ENCODE peak calls at places on chromosomes 7 and 10, in five cellular contexts. C is GM23338, I is suprapubic skin, M is esophagus muscularis mucosa, G is stomach. J is an unnamed sample.

GRCh38 chr10:73910401-73910763 is 550 bp upstream of the PLAU start:
- DNase-seq in C (no peak), I (no peak), M (no peak), G (no peak), J (no peak)

GRCh38 chr10:72784551-72785421 is 92.8 kb downstream of the MCU start:
- DNase-seq in C (peak), I (no peak), M (no peak), G (no peak), J (peak)

GRCh38 chr10:52027055-52027454 is 287.0 kb upstream of the DKK1 start:
- DNase-seq in C (no peak), I (no peak), M (no peak), G (no peak), J (no peak)

GRCh38 chr7:143408686-143409551 is at the start of gene EPHA1:
- DNase-seq in C (peak), I (no peak), M (no peak), G (peak), J (peak)

GRCh38 chr7:47271749-47272148 is 310.2 kb downstream of the TNS3 start:
- DNase-seq in C (no peak), I (no peak), M (no peak), G (no peak), J (no peak)

GRCh38 chr7:123824754-123825067 is 20.3 kb upstream of the HYAL4 start:
- DNase-seq in C (no peak), I (no peak), M (no peak), G (no peak), J (peak)

GRCh38 chr10:133276435-133277201 is at the start of gene ADAM8:
- DNase-seq in C (peak), I (no peak), M (no peak), G (peak), J (no peak)

GRCh38 chr7:105808703-105809590 is 67.5 kb downstream of the ATXN7L1 start:
- DNase-seq in C (no peak), I (no peak), M (no peak), G (peak), J (no peak)

GRCh38 chr7:22725585-22725984 is 1.4 kb upstream of the IL6 start:
- DNase-seq in C (peak), I (no peak), M (no peak), G (no peak), J (no peak)

GRCh38 chr10:49831352-49832040 is 69.4 kb upstream of the OGDHL start:
- DNase-seq in C (peak), I (no peak), M (no peak), G (no peak), J (no peak)

GRCh38 chr7:91787923-91788322 is 92.6 kb downstream of the MTERF1 start:
- DNase-seq in C (no peak), I (no peak), M (no peak), G (no peak), J (no peak)

GRCh38 chr10:93300981-93301380 is 181.2 kb downstream of the MYOF start:
- DNase-seq in C (no peak), I (no peak), M (no peak), G (no peak), J (no peak)

GRCh38 chr10:122725768-122726167 is 26.1 kb upstream of the C10orf120 start:
- DNase-seq in C (peak), I (no peak), M (no peak), G (no peak), J (no peak)

GRCh38 chr10:287814-288213 is 152.6 kb downstream of the ZMYND11 start:
- DNase-seq in C (peak), I (no peak), M (no peak), G (no peak), J (no peak)

GRCh38 chr7:19108985-19109946 is 8.2 kb downstream of the TWIST1 start:
- DNase-seq in C (no peak), I (no peak), M (no peak), G (no peak), J (no peak)

GRCh38 chr10:116044722-116045374 is 228.2 kb downstream of the GFRA1 start:
- DNase-seq in C (no peak), I (no peak), M (no peak), G (no peak), J (no peak)

GRCh38 chr10:2341298-2341697 is 604.0 kb upstream of the ADARB2 start:
- DNase-seq in C (no peak), I (no peak), M (no peak), G (no peak), J (no peak)

GRCh38 chr7:36506130-36506794 is 116.6 kb downstream of the ANLN start:
- DNase-seq in C (no peak), I (peak), M (peak), G (no peak), J (no peak)

GRCh38 chr7:36677769-36678435 is 46.4 kb downstream of the AOAH start:
- DNase-seq in C (no peak), I (no peak), M (no peak), G (no peak), J (no peak)

GRCh38 chr10:29841724-29842649 is 207.2 kb upstream of the SVIL start:
- DNase-seq in C (peak), I (no peak), M (no peak), G (peak), J (peak)

GRCh38 chr7:88243345-88243909 is 23.6 kb upstream of the SRI start:
- DNase-seq in C (peak), I (no peak), M (no peak), G (no peak), J (peak)

GRCh38 chr10:12501324-12501723 is 152.0 kb downstream of the CAMK1D start:
- DNase-seq in C (no peak), I (peak), M (no peak), G (peak), J (no peak)

GRCh38 chr7:128105228-128106022 is 74.2 kb upstream of the LRRC4 start:
- DNase-seq in C (no peak), I (no peak), M (no peak), G (no peak), J (no peak)

GRCh38 chr7:113093561-113093960 is 6.9 kb upstream of the GPR85 start:
- DNase-seq in C (no peak), I (no peak), M (no peak), G (no peak), J (no peak)

GRCh38 chr10:72574636-72575035 is 51.2 kb downstream of the MICU1 start:
- DNase-seq in C (no peak), I (no peak), M (no peak), G (no peak), J (no peak)

GRCh38 chr7:1956611-1957470 is 275.9 kb downstream of the MAD1L1 start:
- DNase-seq in C (no peak), I (no peak), M (no peak), G (no peak), J (no peak)

GRCh38 chr7:131012477-131013031 is 278.5 kb upstream of the KLF14 start:
- DNase-seq in C (no peak), I (no peak), M (no peak), G (no peak), J (no peak)

GRCh38 chr10:59508296-59508695 is 145.9 kb upstream of the FAM13C start:
- DNase-seq in C (no peak), I (no peak), M (no peak), G (no peak), J (no peak)

GRCh38 chr10:78778446-78779338 is 290.1 kb upstream of the ZMIZ1 start:
- DNase-seq in C (no peak), I (no peak), M (no peak), G (no peak), J (no peak)

GRCh38 chr7:101880536-101881443 is 63.4 kb downstream of the CUX1 start:
- DNase-seq in C (no peak), I (no peak), M (no peak), G (peak), J (peak)

GRCh38 chr10:87861034-87861433 is 2.3 kb downstream of the KLLN start:
- DNase-seq in C (no peak), I (no peak), M (no peak), G (no peak), J (no peak)

GRCh38 chr10:124622158-124622557 is 122.0 kb downstream of the FAM53B start:
- DNase-seq in C (no peak), I (no peak), M (no peak), G (no peak), J (no peak)

GRCh38 chr10:95290446-95290800 is 380 bp downstream of the PDLIM1 start:
- DNase-seq in C (peak), I (no peak), M (no peak), G (no peak), J (no peak)

GRCh38 chr10:95288273-95288672 is 2.5 kb downstream of the PDLIM1 start:
- DNase-seq in C (no peak), I (no peak), M (no peak), G (no peak), J (no peak)

GRCh38 chr10:95290801-95291633 is at the start of gene PDLIM1:
- DNase-seq in C (peak), I (peak), M (no peak), G (peak), J (peak)

GRCh38 chr10:95289921-95290421 is 832 bp downstream of the PDLIM1 start:
- DNase-seq in C (peak), I (no peak), M (no peak), G (no peak), J (no peak)

DNA sequence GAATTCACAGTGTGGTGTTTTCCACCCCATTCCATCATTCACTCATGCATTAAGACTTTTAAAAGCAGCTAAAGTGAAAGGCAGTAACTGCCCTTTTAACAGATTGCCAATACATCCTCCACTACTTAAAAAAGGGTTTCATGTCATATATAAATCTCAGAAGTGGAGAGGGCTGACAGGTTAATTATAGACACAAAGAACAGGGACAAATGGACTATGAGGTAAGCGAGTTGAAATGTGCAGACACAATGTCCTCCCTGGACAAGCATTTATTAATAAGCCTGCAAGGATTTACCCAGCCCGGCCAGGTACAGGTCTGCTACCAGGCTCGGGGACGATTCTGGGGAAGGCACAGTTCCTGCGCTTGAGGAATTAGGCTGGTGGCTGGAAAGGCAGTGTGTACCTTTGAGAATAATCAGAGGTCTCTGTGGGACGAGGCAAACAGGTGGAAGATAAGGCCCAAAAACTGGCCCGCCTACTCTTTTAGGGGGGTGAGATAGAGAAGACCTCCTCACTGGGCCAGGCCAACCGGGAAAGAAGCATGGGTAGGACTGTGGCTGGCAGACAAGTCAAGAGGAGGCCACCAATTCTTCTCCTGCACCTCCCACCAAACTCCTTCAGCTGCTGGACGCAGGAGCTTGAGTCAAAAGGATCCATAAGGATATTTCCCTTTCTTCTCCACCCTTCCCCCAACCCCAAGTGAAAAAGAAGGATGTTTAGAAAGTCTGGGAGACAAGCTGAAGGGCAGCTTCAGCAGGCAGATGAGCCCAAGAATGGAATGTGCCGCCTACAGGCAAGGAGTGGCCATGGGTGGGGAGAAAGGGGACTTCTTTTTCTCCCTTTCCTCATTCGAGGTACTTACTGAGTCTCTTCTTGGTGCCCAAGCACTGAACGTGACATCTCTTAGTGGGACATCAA is 1.5 kb downstream of the PDLIM1 start:
- DNase-seq in C (peak), I (no peak), M (no peak), G (no peak), J (no peak)
- TF ChIP-seq POLR2AphosphoS5 in C (peak), I (peak), M (peak), G (peak), J (no peak)

GRCh38 chr7:26657139-26657753 is 207.1 kb downstream of the SKAP2 start:
- DNase-seq in C (peak), I (no peak), M (no peak), G (no peak), J (no peak)
- H3K27ac ChIP-seq in C (no peak), I (no peak), M (no peak), G (no peak), J (no peak)

GRCh38 chr7:2979276-2979675 is 64.4 kb downstream of the CARD11 start:
- DNase-seq in C (peak), I (no peak), M (no peak), G (no peak), J (no peak)
- TF ChIP-seq CTCF in C (no peak), I (no peak), M (no peak), G (no peak), J (no peak)

GRCh38 chr10:126423779-126424491 is 35.7 kb upstream of the ADAM12 start:
- DNase-seq in C (no peak), I (no peak), M (no peak), G (no peak), J (no peak)

GRCh38 chr10:126417220-126417825 is 29.0 kb upstream of the ADAM12 start:
- DNase-seq in C (no peak), I (no peak), M (no peak), G (no peak), J (no peak)

GRCh38 chr10:126422561-126422960 is 34.3 kb upstream of the ADAM12 start:
- DNase-seq in C (no peak), I (no peak), M (no peak), G (no peak), J (no peak)

GRCh38 chr10:126421745-126422144 is 33.5 kb upstream of the ADAM12 start:
- DNase-seq in C (no peak), I (no peak), M (no peak), G (no peak), J (no peak)

GRCh38 chr10:126420571-126421275 is 32.4 kb upstream of the ADAM12 start:
- DNase-seq in C (no peak), I (no peak), M (no peak), G (no peak), J (no peak)
- TF ChIP-seq POLR2AphosphoS5 in C (no peak), I (no peak), M (no peak), G (no peak), J (no peak)

GRCh38 chr7:135684134-135684533 is 21.8 kb downstream of the STMP1 start:
- DNase-seq in C (no peak), I (no peak), M (no peak), G (no peak), J (no peak)
- H3K27ac ChIP-seq in C (no peak), I (no peak), M (no peak), G (no peak), J (no peak)

DNA sequence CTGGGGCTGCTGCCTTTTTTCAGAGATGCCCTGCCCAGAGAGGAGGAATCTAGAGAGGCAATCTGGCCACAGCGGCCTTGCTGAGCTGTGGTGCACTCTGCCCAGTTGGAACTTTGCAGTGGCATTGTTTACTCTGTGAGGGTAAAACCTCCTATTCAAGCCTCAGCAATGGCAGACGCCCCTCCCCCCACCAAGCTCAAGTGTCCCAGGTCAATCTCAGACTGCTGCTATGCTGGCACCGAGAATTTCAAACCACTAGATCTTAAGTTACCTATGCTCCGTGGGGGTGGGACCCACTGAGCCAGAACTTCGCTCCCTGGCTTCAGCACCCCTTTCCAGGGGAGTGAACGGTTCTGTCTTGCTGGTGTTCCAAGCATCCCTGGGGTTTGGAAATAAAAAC is 77.2 kb downstream of the EXOC4 start:
- DNase-seq in C (peak), I (no peak), M (no peak), G (no peak), J (no peak)
- TF ChIP-seq CTCF in C (no peak), I (no peak), M (no peak), G (no peak), J (no peak)

DNA sequence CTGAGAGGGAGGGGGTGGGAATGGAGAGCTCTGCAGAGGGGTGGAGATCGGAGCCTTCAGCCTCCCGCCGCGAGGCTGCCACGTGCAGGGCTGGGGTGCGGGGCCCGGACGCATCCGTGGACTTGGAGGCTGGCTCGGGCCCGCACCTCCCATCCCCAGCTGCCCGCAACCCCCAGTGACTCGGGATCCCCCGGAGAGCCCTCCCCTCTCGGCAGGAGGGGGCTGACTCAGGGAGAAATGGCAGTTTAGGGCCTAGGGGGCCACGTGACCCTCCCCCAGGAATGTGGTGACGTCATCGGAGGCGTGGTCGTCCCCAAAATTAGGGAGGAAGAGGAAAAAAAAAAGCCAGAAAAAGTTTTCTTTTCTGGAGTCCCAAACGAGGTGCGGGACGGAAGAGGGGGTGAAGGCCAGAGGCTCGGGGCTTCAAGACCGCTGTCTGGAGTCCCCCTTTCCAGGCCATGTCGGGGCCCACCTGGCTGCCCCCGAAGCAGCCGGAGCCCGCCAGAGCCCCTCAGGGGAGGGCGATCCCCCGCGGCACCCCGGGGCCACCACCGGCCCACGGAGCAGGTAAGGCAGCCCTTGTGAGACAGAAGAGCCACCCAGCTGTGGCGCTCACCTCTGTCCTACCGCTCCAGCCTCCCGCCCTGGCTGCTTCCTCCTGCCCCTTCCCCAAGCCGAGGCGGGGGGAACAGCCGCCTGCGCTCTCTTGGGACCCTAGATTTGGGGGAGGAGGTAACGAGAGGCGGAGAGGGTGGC is at the start of gene TRIP6:
- DNase-seq in C (peak), I (peak), M (peak), G (peak), J (peak)
- TF ChIP-seq POLR2AphosphoS5 in C (no peak), I (no peak), M (peak), G (peak), J (peak)

J was measured in prostate gland.